ENCODE peak calls at places on chromosomes 11 and 22, in six cellular contexts. U is mucosa of descending colon, J is GM23248, B is brain microvascular endothelial cell, D is stomach, S is cardiac muscle cell. E is an unnamed sample.

GRCh38 chr11:45590743-45591142 is 74.7 kb downstream of the CHST1 start:
- DNase-seq in B (no peak), U (no peak), S (no peak), D (no peak), J (peak; percentile 3), E (peak; percentile 85)

GRCh38 chr22:37120569-37121340 is 11.2 kb upstream of the TMPRSS6 start:
- DNase-seq in J (no peak), B (no peak), U (no peak), S (no peak), D (no peak), E (no peak)

GRCh38 chr11:12457030-12457600 is 79.7 kb downstream of the PARVA start:
- DNase-seq in J (peak; percentile 80), S (no peak), D (no peak), B (peak; percentile 73), U (no peak), E (no peak)

GRCh38 chr11:10878408-10879214 is 20.8 kb upstream of the ZBED5 start:
- DNase-seq in B (peak; percentile 31), U (no peak), D (no peak), S (peak; percentile 58), J (peak; percentile 77), E (no peak)

GRCh38 chr22:42217019-42217751 is 53.3 kb downstream of the TCF20 start:
- DNase-seq in D (no peak), U (no peak), J (no peak), B (no peak), S (no peak), E (no peak)

GRCh38 chr11:68343761-68344256 is 31.4 kb downstream of the LRP5 start:
- DNase-seq in D (peak; percentile 41), S (no peak), J (no peak), B (no peak), U (no peak), E (no peak)

GRCh38 chr22:19789406-19789805 is 28.8 kb downstream of the TBX1 start:
- DNase-seq in B (no peak), U (no peak), D (no peak), S (no peak), J (no peak), E (no peak)

GRCh38 chr11:58471892-58472291 is 29.9 kb upstream of the OR5B12 start:
- DNase-seq in D (no peak), U (no peak), J (no peak), B (no peak), S (no peak), E (no peak)

GRCh38 chr11:2233693-2234455 is 36.5 kb downstream of the ASCL2 start:
- DNase-seq in B (no peak), D (no peak), S (no peak), U (no peak), J (no peak), E (no peak)

GRCh38 chr22:36566720-36567119 is 37.8 kb upstream of the EIF3D start:
- DNase-seq in U (no peak), D (no peak), S (no peak), B (no peak), J (no peak), E (no peak)

GRCh38 chr22:47110817-47111443 is 348.5 kb downstream of the TBC1D22A start:
- DNase-seq in S (no peak), D (no peak), B (no peak), J (no peak), U (peak; percentile 15), E (peak; percentile 33)

GRCh38 chr22:30186535-30186934 is 60.0 kb downstream of the LIF start:
- DNase-seq in J (no peak), U (no peak), S (no peak), B (no peak), D (no peak), E (no peak)

GRCh38 chr11:44561275-44561781 is 4.1 kb upstream of the CD82 start:
- DNase-seq in S (no peak), U (no peak), D (no peak), J (no peak), B (peak; percentile 22), E (no peak)

GRCh38 chr11:848380-848931 is 5.8 kb downstream of the TSPAN4 start:
- DNase-seq in B (no peak), J (peak; percentile 63), U (no peak), D (peak; percentile 60), S (peak; percentile 61), E (no peak)

GRCh38 chr11:34208266-34209135 is 103.1 kb downstream of the NAT10 start:
- DNase-seq in J (peak; percentile 63), B (no peak), U (no peak), S (no peak), D (no peak), E (no peak)

GRCh38 chr22:32660292-32660691 is 141.2 kb upstream of the TIMP3 start:
- DNase-seq in B (peak; percentile 47), S (peak; percentile 85), J (peak; percentile 78), U (no peak), D (peak; percentile 70), E (peak; percentile 71)

GRCh38 chr11:606245-606644 is 9.5 kb downstream of the IRF7 start:
- DNase-seq in U (peak; percentile 61), J (peak; percentile 68), D (peak; percentile 80), B (no peak), S (no peak), E (no peak)

GRCh38 chr11:48081151-48082010 is 101.0 kb downstream of the PTPRJ start:
- DNase-seq in U (peak; percentile 66), S (no peak), J (peak; percentile 92), B (peak; percentile 68), D (no peak), E (peak; percentile 89)

GRCh38 chr11:46999217-46999616 is 62.7 kb downstream of the CSTPP1 start:
- DNase-seq in J (no peak), D (no peak), S (no peak), U (no peak), B (no peak), E (no peak)

GRCh38 chr11:113556036-113556435 is 80.8 kb upstream of the DRD2 start:
- DNase-seq in J (no peak), D (no peak), B (no peak), U (no peak), S (no peak), E (no peak)

GRCh38 chr22:24289138-24289537 is 18.5 kb downstream of the SPECC1L start:
- DNase-seq in J (peak; percentile 90), U (no peak), S (peak; percentile 23), D (no peak), B (peak; percentile 56), E (no peak)

GRCh38 chr11:69231466-69232018 is 62.4 kb upstream of the MYEOV start:
- DNase-seq in S (no peak), U (no peak), B (no peak), D (peak; percentile 2), J (no peak), E (no peak)

GRCh38 chr11:8323161-8323935 is 59.7 kb upstream of the LMO1 start:
- DNase-seq in S (no peak), J (no peak), U (no peak), D (no peak), B (no peak), E (no peak)

GRCh38 chr11:81932303-81932702 is 801.4 kb downstream of the FAM181B start:
- DNase-seq in S (no peak), U (no peak), B (no peak), D (no peak), J (no peak), E (no peak)

GRCh38 chr11:46457659-46458058 is 66.1 kb upstream of the CHRM4 start:
- DNase-seq in D (no peak), U (no peak), S (no peak), J (no peak), B (no peak), E (no peak)

GRCh38 chr11:108591893-108592292 is 1.7 kb downstream of the EXPH5 start:
- DNase-seq in B (no peak), S (no peak), D (no peak), J (no peak), U (no peak), E (no peak)
- H3K4me3 ChIP-seq in B (no peak overlapping the region), S (no peak overlapping the region), D (peak overlapping the region; percentile 64), J (no peak overlapping the region), U (no peak overlapping the region), E (no peak overlapping the region)

DNA sequence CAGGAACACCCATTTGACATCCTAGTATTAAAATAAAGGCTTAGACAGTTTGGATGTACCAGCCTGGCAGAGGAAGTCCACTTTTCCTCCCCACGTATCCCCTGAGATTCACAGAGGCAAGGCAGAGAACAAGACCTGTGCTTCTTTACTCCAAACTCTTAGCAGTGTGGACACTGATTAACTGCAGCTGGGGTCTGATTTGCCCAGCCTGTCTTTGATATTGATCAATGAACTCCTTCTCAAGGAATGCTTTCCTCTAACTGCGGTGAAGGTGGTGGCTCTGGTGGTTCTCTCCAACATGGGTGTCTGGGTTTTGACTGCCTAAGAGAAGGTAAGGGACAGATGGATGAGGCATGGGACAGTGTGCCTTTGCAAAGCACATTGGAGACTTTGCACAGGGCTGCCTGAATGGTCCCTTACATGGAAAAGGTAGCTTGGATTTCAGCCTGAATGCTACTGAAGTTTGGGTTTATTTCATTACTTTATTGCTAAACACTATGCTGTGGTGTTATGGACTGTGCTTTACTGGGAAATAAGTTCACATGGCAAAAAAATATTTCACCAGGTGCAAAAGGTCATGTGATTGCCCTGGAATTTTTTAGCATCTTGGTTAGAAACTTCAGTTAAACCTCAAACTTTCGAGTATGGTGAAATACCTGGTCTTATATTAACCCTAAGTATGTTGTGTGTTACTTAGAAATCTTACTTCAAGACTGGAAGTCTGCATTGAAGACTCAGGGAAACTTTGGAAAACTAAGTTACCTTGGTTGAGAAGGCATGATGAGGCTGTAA is 1.8 kb downstream of the GAS2 start:
- DNase-seq in D (no peak), B (no peak), U (no peak), J (no peak), S (no peak), E (no peak)
- H3K4me3 ChIP-seq in D (no peak overlapping the region), B (no peak overlapping the region), U (no peak overlapping the region), J (no peak overlapping the region), S (no peak overlapping the region), E (no peak overlapping the region)

DNA sequence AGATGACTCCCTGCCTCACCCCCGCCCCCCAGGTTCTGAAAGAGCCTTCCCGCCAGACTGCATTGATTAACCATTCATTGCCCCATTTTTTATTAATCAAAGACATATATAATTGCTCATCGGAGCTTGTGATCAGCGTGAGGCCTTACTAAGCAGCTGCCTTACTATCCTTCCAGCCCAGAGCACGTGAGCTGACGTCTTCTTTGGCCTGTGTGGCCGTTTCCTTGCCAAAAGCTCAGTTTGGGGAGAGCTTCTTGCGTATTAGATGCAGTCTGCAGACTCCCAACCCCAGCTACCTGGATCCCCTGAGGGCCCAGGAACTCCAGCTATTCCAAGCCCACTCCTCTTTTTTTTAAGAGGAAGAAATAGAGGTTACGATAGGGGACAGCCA is 766 bp upstream of the SLC43A3 start:
- DNase-seq in U (peak; percentile 63), B (no peak), D (peak; percentile 41), J (peak; percentile 94), S (no peak), E (peak; percentile 92)
- H3K4me3 ChIP-seq in U (no peak overlapping the region), B (no peak overlapping the region), D (no peak overlapping the region), J (peak overlapping the region; percentile 70), S (no peak overlapping the region), E (peak overlapping the region; percentile 53)

DNA sequence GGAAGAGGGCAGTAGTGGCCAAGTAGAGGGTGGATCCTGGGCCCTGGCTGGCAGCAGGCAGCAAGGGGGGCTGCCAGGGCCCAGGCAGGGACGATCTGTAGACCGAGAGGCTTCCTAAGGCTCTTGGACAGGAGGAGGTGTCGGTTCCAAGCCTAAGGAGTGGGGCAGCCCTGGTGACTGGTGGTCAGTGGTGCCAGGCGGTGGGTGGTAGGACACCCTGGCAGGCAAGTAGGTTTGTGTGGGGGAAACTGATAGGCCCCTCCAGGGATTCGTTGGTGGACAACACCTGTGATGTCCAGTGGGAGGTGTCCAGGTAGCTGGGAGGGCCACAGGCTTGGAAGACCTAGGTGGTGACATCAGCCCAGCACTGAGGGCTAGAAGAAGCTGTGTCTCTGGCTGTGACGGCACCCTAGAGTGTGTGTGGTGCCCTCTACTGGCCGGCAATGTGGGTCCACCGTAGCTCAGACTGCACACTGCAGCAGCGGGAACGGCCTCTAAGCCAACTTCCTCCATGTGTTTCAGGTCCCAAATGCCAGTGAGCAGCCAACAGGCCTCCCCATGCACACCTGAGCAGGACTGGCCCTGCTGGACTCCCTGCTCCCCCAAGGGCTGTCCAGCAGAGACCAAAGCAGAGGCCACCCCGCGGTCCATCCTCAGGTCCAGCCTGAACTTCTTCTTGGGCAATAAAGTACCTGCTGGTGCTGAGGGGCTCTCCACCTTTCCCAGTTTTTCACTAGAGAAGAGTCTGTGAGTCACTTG is 9.4 kb upstream of the SAMM50 start:
- DNase-seq in B (peak; percentile 72), S (peak; percentile 77), D (peak; percentile 67), U (no peak), J (peak; percentile 84), E (peak; percentile 39)
- H3K4me3 ChIP-seq in B (no peak overlapping the region), S (no peak overlapping the region), D (no peak overlapping the region), U (no peak overlapping the region), J (no peak overlapping the region), E (no peak overlapping the region)